ENCODE peak calls at places on chromosomes 11 and 22, in five cellular contexts. D is CD8-positive, alpha-beta memory T cell; W is heart left ventricle; E is CD4-positive, CD25-positive, alpha-beta regulatory T cell; M is IMR-90. R is an unnamed sample.

GRCh38 chr11:62119569-62119968 is 4.2 kb upstream of the INCENP start:
- DNase-seq in W (no peak), D (no peak), M (no peak), E (no peak), R (no peak)

GRCh38 chr11:776459-777287 is 614 bp downstream of the GATD1 start:
- DNase-seq in E (no peak), M (no peak), W (peak), D (no peak), R (peak)

GRCh38 chr22:39545310-39546063 is 12.9 kb upstream of the RPS19BP1 start:
- DNase-seq in E (peak), W (no peak), M (no peak), D (peak), R (peak)

GRCh38 chr11:45688472-45689033 is 23.1 kb upstream of the CHST1 start:
- DNase-seq in E (no peak), D (no peak), W (no peak), M (no peak), R (no peak)

GRCh38 chr11:47350315-47350714 is 2.2 kb downstream of the MYBPC3 start:
- DNase-seq in D (no peak), E (no peak), W (no peak), M (no peak), R (peak)

GRCh38 chr11:12496181-12497025 is 119.0 kb downstream of the PARVA start:
- DNase-seq in M (peak), W (no peak), E (no peak), D (no peak), R (no peak)

GRCh38 chr11:18720811-18721575 is 5.0 kb downstream of the IGSF22 start:
- DNase-seq in D (peak), W (peak), M (peak), E (peak), R (peak)

GRCh38 chr11:3080104-3080503 is 22.9 kb upstream of the CARS1 start:
- DNase-seq in W (no peak), D (no peak), E (no peak), M (peak), R (no peak)

GRCh38 chr11:27740362-27741024 is 40.2 kb upstream of the BDNF start:
- DNase-seq in W (no peak), E (no peak), M (no peak), D (no peak), R (no peak)

GRCh38 chr11:46743693-46744339 is 24.8 kb downstream of the F2 start:
- DNase-seq in W (no peak), M (peak), E (no peak), D (no peak), R (no peak)

GRCh38 chr11:66278396-66279091 is 569 bp downstream of the CNIH2 start:
- DNase-seq in W (no peak), E (no peak), M (no peak), D (no peak), R (peak)

GRCh38 chr11:64597671-64598101 is 6.7 kb downstream of the SLC22A12 start:
- DNase-seq in D (no peak), M (no peak), W (peak), E (no peak), R (no peak)

GRCh38 chr22:40285508-40285907 is 60.8 kb upstream of the ADSL start:
- DNase-seq in W (no peak), M (no peak), D (no peak), E (no peak), R (no peak)

GRCh38 chr11:129738242-129738641 is 77.4 kb upstream of the TMEM45B start:
- DNase-seq in W (no peak), E (no peak), D (no peak), M (no peak), R (no peak)

GRCh38 chr22:22184277-22184807 is 60.2 kb upstream of the VPREB1 start:
- DNase-seq in E (no peak), M (no peak), W (no peak), D (no peak), R (no peak)

GRCh38 chr11:2377511-2378443 is 667 bp downstream of the CD81 start:
- DNase-seq in D (peak), W (peak), M (peak), E (peak), R (peak)

GRCh38 chr11:34028407-34028804 is 23.1 kb upstream of the CAPRIN1 start:
- DNase-seq in E (no peak), W (no peak), M (peak), D (no peak), R (peak)

GRCh38 chr11:133082851-133083488 is 449.3 kb downstream of the OPCML start:
- DNase-seq in M (peak), E (peak), D (no peak), W (peak), R (peak)

GRCh38 chr11:43952401-43953342 is 10.2 kb downstream of the C11orf96 start:
- DNase-seq in E (no peak), M (no peak), D (no peak), W (no peak), R (no peak)

GRCh38 chr11:131845255-131845654 is 474.8 kb downstream of the NTM start:
- DNase-seq in E (no peak), W (no peak), D (no peak), M (no peak), R (no peak)

GRCh38 chr11:44899959-44900358 is 50.7 kb downstream of the TP53I11 start:
- DNase-seq in W (no peak), M (peak), E (peak), D (no peak), R (peak)

GRCh38 chr11:73889019-73889418 is 12.2 kb downstream of the PAAF1 start:
- DNase-seq in M (peak), E (no peak), D (no peak), W (no peak), R (no peak)

GRCh38 chr22:41401781-41402648 is 20.3 kb downstream of the TEF start:
- DNase-seq in W (peak), E (no peak), M (peak), D (no peak), R (peak)

GRCh38 chr22:48630444-48630777 is 1197.3 kb downstream of the BRD1 start:
- DNase-seq in E (no peak), M (no peak), W (no peak), D (no peak), R (no peak)

GRCh38 chr11:131612576-131612975 is 242.2 kb downstream of the NTM start:
- DNase-seq in W (no peak), D (no peak), M (no peak), E (no peak), R (no peak)

GRCh38 chr11:17525570-17525969 is 18.6 kb downstream of the USH1C start:
- DNase-seq in E (no peak), M (no peak), D (no peak), W (no peak), R (no peak)

GRCh38 chr11:19903620-19904069 is 191.0 kb downstream of the NAV2 start:
- DNase-seq in E (peak), M (peak), W (no peak), D (peak), R (peak)

GRCh38 chr22:38955926-38956325 is 1.5 kb upstream of the APOBEC3A start:
- DNase-seq in M (no peak), E (no peak), D (no peak), W (no peak), R (no peak)

GRCh38 chr11:121376135-121376534 is 76.0 kb upstream of the SORL1 start:
- DNase-seq in D (no peak), W (no peak), E (no peak), M (no peak), R (no peak)

GRCh38 chr11:1893581-1894359 is 2.1 kb upstream of the PRR33 start:
- DNase-seq in D (no peak), W (no peak), M (peak), E (no peak), R (no peak)

GRCh38 chr11:824292-824880 is 3.3 kb upstream of the CRACR2B start:
- DNase-seq in D (no peak), W (no peak), E (no peak), M (no peak), R (no peak)

GRCh38 chr11:128848815-128849455 is 18.2 kb downstream of the KCNJ1 start:
- DNase-seq in W (peak), M (peak), D (peak), E (peak), R (peak)

GRCh38 chr11:119380816-119381185 is 689 bp downstream of the USP2 start:
- DNase-seq in E (no peak), D (no peak), M (no peak), W (no peak), R (no peak)

GRCh38 chr11:114377612-114378267 is 22.6 kb downstream of the C11orf71 start:
- DNase-seq in D (no peak), W (no peak), E (no peak), M (peak), R (no peak)

DNA sequence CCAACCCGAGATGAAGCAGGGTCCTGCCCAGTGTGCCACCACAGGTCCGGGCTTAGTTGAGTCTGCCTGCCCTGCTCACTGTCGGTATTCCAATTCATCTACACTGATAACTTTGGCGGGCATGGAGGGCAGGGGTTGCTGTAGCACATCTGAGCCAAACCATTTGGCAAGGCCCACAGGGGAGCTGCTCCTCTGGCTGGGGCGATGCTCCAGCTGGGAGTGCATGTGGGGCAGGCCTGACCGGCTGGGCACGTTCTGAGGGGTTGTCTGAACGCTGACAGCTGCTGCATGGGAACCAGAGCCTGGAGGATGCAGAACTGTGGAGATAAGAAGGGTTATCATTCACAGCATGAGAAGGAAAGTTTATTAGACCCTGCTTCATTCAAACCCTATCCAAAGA is 40.4 kb downstream of the DRG1 start:
- DNase-seq in M (no peak), W (peak), E (no peak), D (no peak), R (peak)
- H3K27ac ChIP-seq in M (no peak), W (peak), E (no peak), D (no peak), R (no peak)

GRCh38 chr11:102472127-102472526 is 19.6 kb upstream of the TMEM123 start:
- DNase-seq in D (no peak), E (no peak), M (no peak), W (no peak), R (no peak)

GRCh38 chr11:102476069-102476468 is 23.5 kb upstream of the TMEM123 start:
- DNase-seq in W (no peak), E (no peak), D (no peak), M (peak), R (no peak)

GRCh38 chr11:102471474-102471873 is 18.9 kb upstream of the TMEM123 start:
- DNase-seq in W (no peak), M (no peak), D (no peak), E (no peak), R (no peak)

GRCh38 chr11:102476812-102477211 is 24.2 kb upstream of the TMEM123 start:
- DNase-seq in D (no peak), W (no peak), E (no peak), M (peak), R (peak)

GRCh38 chr11:102473543-102473942 is 21.0 kb upstream of the TMEM123 start:
- DNase-seq in W (no peak), D (no peak), E (peak), M (no peak), R (no peak)
- H3K4me3 ChIP-seq in W (no peak), D (no peak), E (no peak), M (no peak), R (no peak)

DNA sequence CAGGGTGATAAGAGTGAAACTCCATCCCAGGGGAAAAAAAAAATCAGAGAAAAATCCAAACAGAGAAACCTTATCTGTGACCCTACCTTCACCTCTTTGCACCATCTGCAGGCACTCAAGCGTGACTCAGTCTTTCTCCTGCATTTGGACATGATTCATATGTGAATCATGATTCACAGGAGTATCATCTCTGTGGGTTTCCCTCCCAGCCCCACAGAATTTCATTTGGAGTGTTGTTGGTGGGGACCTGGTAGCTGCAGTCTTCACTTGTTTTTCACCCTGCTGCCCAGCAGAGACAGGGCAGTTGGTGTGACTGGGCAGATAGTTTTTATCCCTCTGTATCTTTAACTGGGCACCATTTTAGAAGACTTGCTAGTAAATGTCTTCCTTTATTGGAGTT is 75.7 kb downstream of the DEPDC5 start:
- DNase-seq in D (no peak), M (peak), W (no peak), E (no peak), R (no peak)
- H3K27ac ChIP-seq in D (no peak), M (peak), W (no peak), E (no peak), R (no peak)

DNA sequence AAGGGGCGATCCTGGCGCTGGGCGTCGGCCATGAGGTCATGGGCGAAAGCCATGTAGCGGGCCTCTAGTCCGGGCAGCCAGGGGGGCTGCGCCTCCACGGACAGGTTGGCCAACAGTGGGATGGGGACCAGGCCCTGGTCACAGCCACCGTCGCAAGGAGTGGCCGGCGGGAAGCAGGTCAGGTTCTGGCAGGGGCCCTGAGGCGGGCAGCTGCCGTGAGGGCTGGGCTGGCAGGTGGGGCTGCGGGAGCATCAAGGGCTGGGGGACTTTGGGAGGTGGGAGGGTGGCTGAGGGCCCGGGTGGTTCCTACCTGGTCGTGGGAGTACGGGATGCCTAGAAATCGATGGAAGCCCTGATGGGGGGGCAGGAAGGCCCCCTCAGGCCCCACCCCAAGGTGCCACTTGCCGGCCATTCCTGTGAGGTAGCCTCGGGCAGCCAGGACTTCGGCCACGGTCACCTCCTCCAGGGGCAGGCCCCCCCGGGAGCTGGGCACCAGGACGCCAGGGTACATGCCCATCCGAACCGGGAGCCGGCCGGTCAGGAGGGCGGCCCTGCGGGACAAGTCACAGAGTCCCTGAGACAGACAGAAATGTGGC is 998 bp downstream of the ARSA start:
- DNase-seq in E (no peak), M (no peak), D (no peak), W (no peak), R (no peak)
- H3K4me3 ChIP-seq in E (no peak), M (peak), D (peak), W (peak), R (peak)

GRCh38 chr11:104584823-104585222 is 313.4 kb downstream of the CASP12 start:
- DNase-seq in W (no peak), D (no peak), M (no peak), E (no peak), R (no peak)

GRCh38 chr11:104582431-104582830 is 315.8 kb downstream of the CASP12 start:
- DNase-seq in E (no peak), D (no peak), M (no peak), W (no peak), R (no peak)

GRCh38 chr11:104583857-104584256 is 314.4 kb downstream of the CASP12 start:
- DNase-seq in W (no peak), D (no peak), M (no peak), E (no peak), R (no peak)

GRCh38 chr11:104581246-104581980 is 316.8 kb downstream of the CASP12 start:
- DNase-seq in D (no peak), W (no peak), M (peak), E (no peak), R (no peak)
- H3K27ac ChIP-seq in D (no peak), W (no peak), M (no peak), E (no peak), R (no peak)

DNA sequence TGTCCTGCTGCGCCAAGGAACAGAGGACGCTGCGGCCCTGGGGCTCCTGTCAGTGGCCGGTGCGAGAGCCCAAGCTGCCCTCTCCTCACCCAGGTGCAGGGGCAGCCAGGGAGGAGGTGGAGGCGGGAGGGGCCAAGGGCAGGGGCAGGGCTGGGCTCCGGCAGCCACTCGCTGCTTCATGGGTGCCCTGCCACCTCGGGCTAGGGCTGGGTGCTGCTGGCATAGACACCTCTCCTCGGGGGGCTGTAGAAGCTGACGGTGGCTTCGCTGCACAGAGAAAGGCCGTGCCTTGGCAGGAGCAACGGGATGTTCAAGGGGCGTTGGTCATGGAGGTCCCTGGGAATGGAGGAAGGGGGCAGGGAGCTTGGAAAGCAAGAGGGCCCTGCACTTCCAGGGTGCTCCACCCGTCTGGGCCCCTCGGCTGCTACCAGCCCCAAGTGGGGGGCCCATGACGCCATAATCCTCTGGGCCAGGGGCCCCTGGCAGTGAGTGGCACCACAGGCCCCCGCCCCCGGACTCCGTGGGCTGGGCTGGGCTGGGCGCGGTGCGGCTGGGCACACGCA is 1.6 kb upstream of the TBX1 start:
- DNase-seq in M (no peak), D (no peak), W (no peak), E (no peak), R (no peak)
- H3K4me3 ChIP-seq in M (no peak), D (no peak), W (no peak), E (no peak), R (no peak)